ENCODE peak calls at places on chromosomes 12 and 14, in five cellular contexts. C, N, H, O and D are unnamed samples. For H3K4me1, the result is how much of the 10 kb centered on the place peaks cover.

GRCh38 chr12:19200261-19200660 is 70.7 kb downstream of the PLEKHA5 start:
- DNase-seq in C (no peak), N (no peak), H (no peak), O (no peak), D (no peak)

GRCh38 chr12:132269266-132269968 is 60.0 kb downstream of the GALNT9 start:
- DNase-seq in C (no peak), N (no peak), H (no peak), O (no peak), D (no peak)

GRCh38 chr12:75542942-75543341 is 31.5 kb upstream of the KRR1 start:
- DNase-seq in C (no peak), N (no peak), H (no peak), O (no peak), D (no peak)

GRCh38 chr12:88063375-88063774 is 34.2 kb upstream of the C12orf50 start:
- DNase-seq in C (no peak), N (no peak), H (no peak), O (no peak), D (peak)

GRCh38 chr12:59070534-59070933 is 150.2 kb upstream of the LRIG3 start:
- DNase-seq in C (no peak), N (no peak), H (no peak), O (no peak), D (no peak)

GRCh38 chr12:78392918-78393317 is 471.7 kb upstream of the SYT1 start:
- DNase-seq in C (no peak), N (no peak), H (no peak), O (no peak), D (peak)

GRCh38 chr12:112796067-112796466 is 4.5 kb downstream of the RPH3A start:
- DNase-seq in C (no peak), N (no peak), H (no peak), O (no peak), D (no peak)

GRCh38 chr12:76764856-76765255 is 941 bp downstream of the ZDHHC17 start:
- DNase-seq in C (peak), N (no peak), H (no peak), O (no peak), D (peak)

GRCh38 chr14:54048311-54048710 is 91.7 kb upstream of the BMP4 start:
- DNase-seq in C (no peak), N (no peak), H (no peak), O (no peak), D (no peak)

GRCh38 chr12:49535921-49536525 is 2.8 kb upstream of the KCNH3 start:
- DNase-seq in C (no peak), N (no peak), H (peak), O (no peak), D (no peak)

GRCh38 chr12:41368006-41368405 is 179.9 kb downstream of the PDZRN4 start:
- DNase-seq in C (peak), N (no peak), H (no peak), O (no peak), D (peak)

GRCh38 chr12:78863482-78864427 is 819 bp upstream of the SYT1 start:
- DNase-seq in C (peak), N (no peak), H (peak), O (peak), D (peak)

GRCh38 chr12:88931598-88931997 is 351.3 kb upstream of the KITLG start:
- DNase-seq in C (peak), N (no peak), H (no peak), O (no peak), D (no peak)

GRCh38 chr12:128660532-128661215 is 163.1 kb downstream of the SLC15A4 start:
- DNase-seq in C (no peak), N (no peak), H (no peak), O (no peak), D (no peak)

GRCh38 chr14:101062065-101062450 is 158.5 kb upstream of the RTL1 start:
- DNase-seq in C (peak), N (no peak), H (peak), O (no peak), D (no peak)

GRCh38 chr12:118315821-118316220 is 56.9 kb downstream of the TAOK3 start:
- DNase-seq in C (no peak), N (no peak), H (no peak), O (no peak), D (no peak)

GRCh38 chr12:118311666-118312065 is 61.0 kb downstream of the TAOK3 start:
- DNase-seq in C (no peak), N (no peak), H (no peak), O (no peak), D (peak)

GRCh38 chr12:118317729-118318128 is 55.0 kb downstream of the TAOK3 start:
- DNase-seq in C (no peak), N (no peak), H (no peak), O (no peak), D (no peak)

GRCh38 chr12:118310320-118310719 is 62.4 kb downstream of the TAOK3 start:
- DNase-seq in C (no peak), N (no peak), H (no peak), O (no peak), D (no peak)

DNA sequence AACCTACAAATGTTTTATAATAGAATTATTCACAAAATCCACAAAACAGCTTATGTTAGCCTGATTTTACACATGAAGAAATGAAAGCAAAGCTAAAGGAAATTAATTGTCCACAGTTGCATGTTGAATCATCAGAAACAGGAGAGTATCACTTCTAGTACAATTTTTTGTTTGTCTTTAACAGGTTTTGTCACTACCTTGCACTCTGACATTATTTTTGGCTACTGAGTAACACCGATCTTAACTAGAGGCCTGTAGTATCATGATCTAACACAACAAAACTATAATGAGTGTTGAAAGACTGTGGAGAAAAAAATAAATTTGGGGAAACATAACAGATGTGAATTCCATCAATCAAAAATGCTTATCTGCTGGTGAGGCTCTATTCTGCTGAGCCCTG is 60.1 kb downstream of the TAOK3 start:
- DNase-seq in C (no peak), N (no peak), H (no peak), O (no peak), D (no peak)
- H3K27ac ChIP-seq in C (no peak), N (no peak), H (no peak), O (no peak), D (peak)

DNA sequence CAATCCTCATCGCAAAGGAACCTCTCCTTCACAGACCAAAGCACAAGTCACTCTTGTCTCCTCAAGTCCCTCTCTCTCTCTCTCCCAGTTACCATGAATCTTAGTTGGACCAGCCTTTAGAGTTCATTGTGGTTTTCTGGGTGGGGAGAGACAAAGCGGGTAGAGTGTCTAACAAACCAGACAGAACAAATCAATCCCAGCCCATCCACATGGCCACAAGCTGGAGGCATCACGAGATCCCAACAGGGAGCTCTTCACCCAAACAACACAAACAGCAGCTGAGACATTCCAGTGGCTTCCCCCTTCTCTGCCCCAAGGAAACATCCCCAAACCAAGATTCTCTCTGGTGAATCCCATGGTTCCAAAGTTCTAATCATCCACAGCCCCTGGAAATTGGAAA is 22.4 kb downstream of the ACTN1 start:
- DNase-seq in C (no peak), N (no peak), H (no peak), O (no peak), D (no peak)
- H3K4me1 ChIP-seq in C (under half), N (half or more), H (half or more), O (half or more), D (half or more)

GRCh38 chr14:86153480-86153879 is 623.5 kb downstream of the FLRT2 start:
- DNase-seq in C (peak), N (no peak), H (no peak), O (no peak), D (peak)
- TF ChIP-seq CTCF in C (peak), N (no peak), H (no peak), O (no peak), D (peak)

GRCh38 chr12:95424271-95424994 is 49.5 kb upstream of the METAP2 start:
- DNase-seq in C (no peak), N (peak), H (peak), O (no peak), D (no peak)

DNA sequence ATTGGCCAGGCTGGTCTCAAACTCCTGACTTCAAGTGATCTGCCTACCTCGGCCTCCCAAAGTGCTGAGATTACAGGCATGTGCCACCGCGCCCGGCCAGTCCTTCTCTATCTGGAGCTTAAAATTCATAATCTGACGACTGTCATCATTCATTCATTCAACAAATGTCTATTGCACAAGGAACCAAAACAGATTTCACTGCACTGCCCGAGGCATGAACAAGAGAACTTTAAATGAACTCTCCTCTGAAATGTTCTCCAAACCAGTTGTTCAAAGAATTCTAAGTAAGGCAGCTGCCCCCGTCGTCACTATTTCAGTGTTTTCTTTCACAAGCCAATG is 44.8 kb upstream of the METAP2 start:
- DNase-seq in C (no peak), N (no peak), H (no peak), O (no peak), D (no peak)
- H3K27ac ChIP-seq in C (no peak), N (peak), H (no peak), O (no peak), D (no peak)

DNA sequence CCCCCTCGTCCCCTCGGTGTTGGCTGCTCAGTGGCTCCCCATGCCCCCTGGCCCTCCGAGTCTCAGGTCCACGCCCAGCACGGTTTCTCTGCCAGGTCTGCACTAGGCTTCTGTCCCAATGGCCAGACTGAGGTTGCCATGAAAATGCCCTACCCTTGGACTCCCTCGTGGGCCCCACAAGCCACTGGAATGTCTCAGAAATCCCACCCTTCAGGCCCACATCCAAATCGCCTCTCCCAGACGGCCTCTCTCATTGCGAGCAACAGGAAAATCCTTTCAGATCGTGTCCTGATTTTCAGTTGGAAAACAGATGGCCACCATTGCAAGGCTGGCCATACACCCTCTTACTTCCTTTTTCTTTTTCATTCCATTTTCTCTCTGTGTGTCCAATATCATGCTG is 77.4 kb downstream of the IRF2BPL start:
- DNase-seq in C (no peak), N (no peak), H (no peak), O (no peak), D (no peak)
- H3K4me1 ChIP-seq in C (under half), N (half or more), H (half or more), O (half or more), D (half or more)

DNA sequence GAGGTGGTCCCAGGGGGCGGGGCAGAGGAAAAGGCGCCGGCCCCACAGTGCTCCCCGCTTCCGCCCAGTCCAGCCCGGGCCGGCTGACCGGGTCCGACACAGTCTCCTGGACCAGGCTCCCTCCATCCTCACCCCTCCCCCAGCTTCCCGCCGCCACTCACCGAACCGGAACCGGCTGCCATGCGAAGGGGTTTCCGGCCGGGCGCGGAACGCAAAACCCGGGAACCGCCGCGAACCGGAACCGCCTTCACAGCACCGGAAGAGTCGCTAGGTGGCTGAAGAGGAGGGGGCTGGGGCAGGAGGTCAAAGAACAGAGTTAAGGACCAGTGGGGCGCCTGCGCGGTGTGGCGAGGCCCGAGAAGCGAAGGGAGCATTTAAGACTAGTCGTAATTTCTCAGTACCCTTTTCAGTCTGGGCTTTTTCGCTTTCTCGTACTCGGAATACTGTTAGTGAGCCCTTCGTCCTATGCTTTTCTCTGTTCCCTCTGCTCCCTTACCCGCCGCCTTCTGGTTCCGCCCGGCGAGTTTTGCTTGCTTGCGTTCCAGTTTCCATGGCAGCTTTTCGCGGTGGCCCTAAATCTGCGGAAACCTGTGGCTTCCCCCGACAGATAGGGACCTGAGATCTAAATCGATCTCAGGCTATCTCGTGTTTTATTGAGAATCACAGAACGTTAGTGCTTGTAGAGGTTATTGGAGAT is at the start of gene SENP1:
- DNase-seq in C (peak), N (peak), H (peak), O (peak), D (peak)
- TF ChIP-seq CTCF in C (peak), N (peak), H (no peak), O (peak), D (peak)

GRCh38 chr14:61500046-61500445 is 178.7 kb downstream of the PRKCH start:
- DNase-seq in C (no peak), N (no peak), H (no peak), O (no peak), D (no peak)

GRCh38 chr14:61495809-61496208 is 174.4 kb downstream of the PRKCH start:
- DNase-seq in C (no peak), N (no peak), H (no peak), O (no peak), D (no peak)

GRCh38 chr14:61498303-61498702 is 176.9 kb downstream of the PRKCH start:
- DNase-seq in C (no peak), N (no peak), H (no peak), O (no peak), D (no peak)

GRCh38 chr14:61501714-61502458 is 180.5 kb downstream of the PRKCH start:
- DNase-seq in C (no peak), N (no peak), H (no peak), O (no peak), D (no peak)

GRCh38 chr14:61498811-61499210 is 177.4 kb downstream of the PRKCH start:
- DNase-seq in C (no peak), N (no peak), H (no peak), O (no peak), D (no peak)
- H3K27ac ChIP-seq in C (no peak), N (peak), H (peak), O (no peak), D (no peak)